ENCODE peak calls at places on chromosomes 13 and 19, in nine cellular contexts. C, X, A, J, E, Q, M, H and V are unnamed samples.

GRCh38 chr19:29836409-29836825 is 24.6 kb downstream of the CCNE1 start:
- DNase-seq in C (no peak), X (no peak), A (no peak), J (no peak), E (no peak), Q (no peak), M (no peak), H (no peak), V (no peak)

GRCh38 chr13:77521194-77521593 is 14.3 kb upstream of the SCEL start:
- DNase-seq in C (no peak), X (peak), A (no peak), J (no peak), E (no peak), Q (no peak), M (no peak), H (no peak), V (no peak)

GRCh38 chr13:106446011-106446410 is 89.5 kb downstream of the EFNB2 start:
- DNase-seq in C (no peak), X (no peak), A (no peak), J (no peak), E (no peak), Q (no peak), M (no peak), H (no peak), V (no peak)

GRCh38 chr13:111339366-111340143 is 19.1 kb downstream of the TEX29 start:
- DNase-seq in C (peak), X (no peak), A (no peak), J (no peak), E (no peak), Q (no peak), M (no peak), H (no peak), V (no peak)

GRCh38 chr19:5684694-5685430 is 4.0 kb downstream of the HSD11B1L start:
- DNase-seq in C (peak), X (no peak), A (peak), J (peak), E (no peak), Q (no peak), M (peak), H (no peak), V (no peak)

GRCh38 chr13:41075034-41075433 is 13.7 kb downstream of the WBP4 start:
- DNase-seq in C (no peak), X (peak), A (no peak), J (no peak), E (no peak), Q (no peak), M (no peak), H (no peak), V (peak)

GRCh38 chr13:94234766-94235165 is 244.7 kb downstream of the DCT start:
- DNase-seq in C (no peak), X (no peak), A (no peak), J (no peak), E (no peak), Q (no peak), M (no peak), H (no peak), V (no peak)

GRCh38 chr19:42683917-42684513 is 56.3 kb downstream of the PSG3 start:
- DNase-seq in C (peak), X (peak), A (no peak), J (no peak), E (no peak), Q (no peak), M (no peak), H (no peak), V (no peak)

GRCh38 chr13:42272115-42272756 is at the start of gene AKAP11:
- DNase-seq in C (no peak), X (peak), A (peak), J (no peak), E (peak), Q (peak), M (peak), H (no peak), V (peak)

GRCh38 chr19:17741456-17741855 is 9.8 kb upstream of the FCHO1 start:
- DNase-seq in C (no peak), X (no peak), A (no peak), J (no peak), E (no peak), Q (no peak), M (no peak), H (no peak), V (no peak)
- H3K27ac ChIP-seq in C (no peak), X (no peak), A (no peak), J (no peak), E (no peak), Q (no peak), M (no peak), H (no peak), V (no peak)

DNA sequence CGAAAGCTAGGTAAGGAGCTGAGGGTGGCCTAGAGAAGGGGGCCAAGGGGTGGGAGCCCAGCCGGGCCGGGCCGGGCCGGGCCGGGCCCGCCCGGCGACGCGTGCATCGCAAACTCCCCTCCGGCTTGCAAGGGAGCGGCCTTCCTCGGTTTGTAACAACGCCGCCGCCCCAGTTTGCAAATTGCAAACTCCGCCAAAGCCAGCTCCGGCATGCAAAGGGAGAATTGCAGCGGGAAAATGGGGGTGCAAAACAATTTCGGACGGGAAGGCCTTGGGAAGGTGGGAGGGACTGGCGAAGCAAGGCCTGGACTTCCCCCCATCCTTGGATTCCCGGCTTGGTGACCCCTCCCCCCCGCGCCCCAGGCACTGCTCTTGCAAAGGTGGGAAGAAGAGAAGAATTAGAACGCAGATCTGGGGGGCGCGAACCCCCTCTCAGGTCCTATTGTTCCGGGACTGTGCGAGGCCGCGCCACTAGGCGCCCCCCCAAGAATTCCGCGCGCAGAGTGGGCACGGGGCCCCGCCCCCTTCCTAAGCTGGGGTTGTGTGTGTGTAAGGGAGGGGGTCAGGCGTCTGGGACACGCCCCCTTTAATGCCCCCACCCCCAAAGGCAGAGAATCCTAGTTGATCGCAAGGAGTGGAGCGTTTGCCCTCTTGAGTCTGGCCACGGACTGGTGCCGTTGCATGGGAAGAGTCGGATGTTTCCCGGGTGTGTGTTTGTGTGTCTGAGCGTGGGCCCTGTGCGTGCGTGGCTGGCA is 926 bp downstream of the PRR12 start:
- DNase-seq in C (peak), X (peak), A (peak), J (peak), E (no peak), Q (peak), M (peak), H (no peak), V (peak)
- TF ChIP-seq CTCF in C (no peak), X (no peak), A (no peak), J (no peak), E (no peak), Q (no peak), M (no peak), H (peak), V (no peak)

GRCh38 chr13:32255744-32256120 is 59.4 kb downstream of the ZAR1L start:
- DNase-seq in C (no peak), X (no peak), A (no peak), J (no peak), E (no peak), Q (no peak), M (no peak), H (no peak), V (no peak)
- H3K27ac ChIP-seq in C (no peak), X (no peak), A (peak), J (peak), E (peak), Q (peak), M (peak), H (peak), V (no peak)

DNA sequence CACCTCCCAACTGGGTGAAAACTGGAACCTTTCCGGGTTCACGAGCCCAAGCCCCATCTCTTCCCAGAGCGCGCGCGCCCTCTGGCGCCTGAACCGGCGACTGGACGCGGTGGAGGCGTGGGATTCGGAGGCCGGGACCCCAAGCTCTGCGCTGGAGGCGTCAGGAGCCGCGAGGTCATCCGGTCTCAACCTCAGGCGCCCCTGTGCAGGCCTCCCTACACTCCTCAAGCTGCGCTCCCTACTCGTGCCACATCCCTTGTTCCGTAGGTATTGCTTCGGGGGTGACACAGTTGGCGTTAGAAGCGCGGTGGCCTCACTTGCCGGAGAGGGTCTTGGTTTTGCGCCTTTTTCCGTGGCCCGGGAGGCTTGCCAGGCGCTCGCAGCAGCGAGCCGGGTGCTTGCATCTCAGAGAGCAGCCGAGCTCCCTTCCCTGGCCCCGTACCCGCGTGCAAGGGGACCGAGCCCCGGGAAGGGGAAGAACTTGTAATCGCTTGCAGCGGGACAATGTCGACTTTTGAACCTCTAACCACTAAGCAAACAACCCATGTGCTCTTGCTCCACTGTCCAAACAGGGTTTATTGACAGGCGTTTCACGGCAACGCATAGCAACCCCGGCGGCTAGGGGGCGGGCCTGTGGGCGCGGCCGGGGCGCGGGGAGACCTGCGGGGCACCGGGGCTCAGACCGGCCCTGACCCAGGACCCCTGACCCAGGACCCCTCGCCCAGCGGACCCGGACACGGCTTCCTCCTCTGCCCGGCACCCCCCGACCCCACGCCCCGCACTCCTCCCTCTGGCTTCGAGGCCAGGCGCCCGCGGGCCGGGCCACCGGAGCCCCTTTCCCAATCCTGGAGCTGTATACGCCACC is 8.5 kb downstream of the CDX2 start:
- DNase-seq in C (peak), X (peak), A (peak), J (peak), E (no peak), Q (peak), M (peak), H (no peak), V (no peak)
- TF ChIP-seq CTCF in C (peak), X (peak), A (peak), J (peak), E (peak), Q (no peak), M (peak), H (no peak), V (no peak)

GRCh38 chr19:8463343-8463742 is 18.6 kb downstream of the HNRNPM start:
- DNase-seq in C (no peak), X (no peak), A (no peak), J (no peak), E (no peak), Q (no peak), M (no peak), H (no peak), V (no peak)
- H3K27ac ChIP-seq in C (no peak), X (no peak), A (peak), J (peak), E (no peak), Q (no peak), M (no peak), H (peak), V (no peak)

GRCh38 chr13:109610517-109610916 is 175.9 kb downstream of the IRS2 start:
- DNase-seq in C (peak), X (no peak), A (peak), J (peak), E (peak), Q (peak), M (peak), H (no peak), V (peak)
- TF ChIP-seq CTCF in C (peak), X (no peak), A (peak), J (no peak), E (peak), Q (no peak), M (peak), H (no peak), V (peak)

DNA sequence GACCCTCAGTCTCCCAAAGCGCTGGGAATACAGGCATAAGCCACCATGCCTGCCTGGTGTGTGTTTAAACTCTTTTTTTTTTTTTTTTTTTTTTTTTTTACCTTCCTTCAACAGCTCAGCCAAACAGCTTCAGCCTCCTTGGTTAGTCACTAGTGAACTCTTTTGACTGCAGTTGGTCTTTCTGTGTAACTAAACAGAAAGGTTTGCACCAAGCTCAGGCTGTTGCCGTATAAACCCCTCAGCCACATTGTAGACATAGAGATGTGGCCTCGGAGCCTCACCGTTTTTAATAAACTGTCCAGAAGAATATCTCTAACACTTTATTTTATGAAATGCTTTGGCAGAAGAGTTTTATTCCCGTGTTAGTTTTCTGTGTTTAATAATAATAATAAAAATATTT is 171.6 kb upstream of the MAB21L1 start:
- DNase-seq in C (no peak), X (no peak), A (no peak), J (no peak), E (no peak), Q (no peak), M (no peak), H (no peak), V (no peak)
- H3K27ac ChIP-seq in C (no peak), X (no peak), A (no peak), J (no peak), E (no peak), Q (no peak), M (no peak), H (peak), V (no peak)

DNA sequence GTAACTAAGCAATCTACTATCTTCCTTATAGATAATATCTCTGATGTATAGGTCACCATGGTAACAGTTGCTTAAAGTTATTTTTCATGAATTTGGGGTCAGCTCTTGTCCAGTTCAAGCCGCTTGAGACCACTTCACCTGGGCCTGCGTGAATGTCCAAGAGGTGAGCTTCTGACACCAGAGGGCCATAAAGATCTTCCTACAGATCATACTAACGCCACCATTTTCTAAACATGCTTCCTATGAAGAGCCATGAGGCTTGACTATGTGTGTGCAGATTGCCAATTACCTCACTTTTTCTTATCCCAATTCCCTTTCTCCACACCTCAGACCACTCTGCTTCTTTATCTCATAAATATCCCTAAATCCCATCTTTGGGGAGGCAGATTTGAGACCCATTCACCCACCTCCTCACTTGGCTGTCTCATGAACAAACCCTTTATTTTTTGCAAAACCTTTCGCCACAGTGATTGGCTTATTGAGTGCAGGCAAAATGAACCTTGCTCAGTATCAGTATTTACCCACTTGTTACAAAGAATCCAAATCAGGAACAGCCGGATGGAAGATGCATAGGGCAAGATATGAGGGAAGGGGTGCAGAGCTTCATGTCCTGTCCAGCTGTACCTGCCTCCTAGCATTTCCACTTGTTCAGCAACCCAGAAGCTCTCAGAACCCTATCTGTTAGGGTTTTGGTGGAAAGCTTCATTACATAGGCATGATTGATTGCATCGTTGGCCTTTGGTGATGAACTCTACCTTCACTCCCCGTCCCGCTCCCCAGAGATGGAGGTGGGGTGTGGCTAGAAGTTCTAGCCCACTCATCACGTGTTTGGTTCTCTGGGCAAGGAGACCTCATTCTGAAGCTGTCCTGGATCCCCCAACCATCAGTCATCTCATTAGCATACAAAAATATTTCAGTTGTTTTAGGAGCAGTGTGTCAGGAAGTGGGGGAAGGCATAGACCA is 34.2 kb downstream of the FAM187B start:
- DNase-seq in C (peak), X (no peak), A (no peak), J (no peak), E (no peak), Q (no peak), M (peak), H (no peak), V (no peak)
- TF ChIP-seq CTCF in C (no peak), X (no peak), A (peak), J (no peak), E (no peak), Q (no peak), M (no peak), H (no peak), V (peak)

GRCh38 chr19:588093-588742 is 1.5 kb upstream of the HCN2 start:
- DNase-seq in C (peak), X (no peak), A (peak), J (peak), E (peak), Q (peak), M (no peak), H (no peak), V (peak)

GRCh38 chr19:590396-590745 is 690 bp downstream of the HCN2 start:
- DNase-seq in C (peak), X (no peak), A (no peak), J (peak), E (no peak), Q (no peak), M (no peak), H (no peak), V (peak)

GRCh38 chr19:590750-591098 is 1.0 kb downstream of the HCN2 start:
- DNase-seq in C (no peak), X (no peak), A (no peak), J (no peak), E (no peak), Q (no peak), M (no peak), H (no peak), V (no peak)

GRCh38 chr19:589693-590395 is at the start of gene HCN2:
- DNase-seq in C (no peak), X (no peak), A (no peak), J (no peak), E (no peak), Q (no peak), M (no peak), H (no peak), V (no peak)

DNA sequence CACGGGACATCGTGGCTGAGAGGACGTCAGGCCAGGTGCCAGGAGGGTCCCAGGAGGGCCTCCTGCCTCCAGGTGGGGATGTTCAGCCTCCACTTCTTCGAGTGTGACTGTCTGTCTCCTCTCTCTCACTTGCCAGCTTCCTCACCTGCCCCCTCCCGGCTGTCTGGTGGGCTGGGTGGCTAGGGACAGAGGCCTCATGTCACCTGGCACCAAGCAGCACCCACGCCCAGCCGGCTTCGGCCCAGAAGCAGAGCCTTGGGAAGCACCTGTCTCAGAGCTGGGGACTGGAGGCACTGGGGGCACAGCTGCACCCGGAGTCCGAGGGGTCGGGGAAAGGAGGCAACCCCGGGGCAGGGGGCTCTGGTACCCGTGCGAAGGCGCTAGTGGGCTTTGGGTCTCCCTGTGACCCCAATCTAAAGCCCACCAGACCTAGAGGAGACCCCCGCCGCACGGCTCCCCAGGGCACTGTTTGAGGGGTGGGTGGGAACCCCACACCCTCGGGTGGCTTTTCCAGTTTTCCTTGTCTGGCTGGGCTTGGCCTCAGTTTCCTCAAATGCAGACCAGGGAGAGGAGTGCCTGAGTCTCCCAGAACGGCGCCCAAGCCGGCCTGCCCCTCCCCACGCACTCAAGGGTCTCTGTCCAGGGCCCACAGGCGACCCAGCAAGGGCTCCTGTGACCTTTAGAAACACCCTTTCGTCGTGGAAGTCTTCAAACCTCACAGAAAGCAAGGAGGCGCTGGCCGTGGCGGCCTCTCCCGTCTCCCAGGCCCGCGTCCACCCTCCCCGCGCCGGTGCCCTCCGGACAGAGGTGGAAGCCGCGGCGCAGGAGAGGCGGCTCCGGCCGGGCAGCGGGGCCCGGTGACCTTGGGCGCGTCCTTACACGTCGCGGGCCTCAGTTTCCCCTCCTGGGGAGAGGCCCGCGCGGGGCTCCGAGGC is 656 bp upstream of the HCN2 start:
- DNase-seq in C (peak), X (no peak), A (no peak), J (peak), E (no peak), Q (no peak), M (no peak), H (no peak), V (no peak)
- H3K27ac ChIP-seq in C (no peak), X (peak), A (no peak), J (no peak), E (peak), Q (no peak), M (no peak), H (no peak), V (no peak)